ENCODE peak calls at places on chromosome X, in six cellular contexts. T is suprapubic skin, Y is endothelial cell of umbilical vein, B is upper lobe of left lung, E is heart left ventricle, C is body of pancreas. Z is an unnamed sample. For H3K9me3, the result is how much of the 10 kb centered on the place peaks cover.

GRCh38 chrX:97931586-97931985 is 1047.9 kb downstream of the RPA4 start:
- DNase-seq in T (no peak), Y (no peak), B (no peak), E (no peak), C (no peak), Z (no peak)

GRCh38 chrX:114675365-114675764 is 91.5 kb downstream of the HTR2C start:
- DNase-seq in T (no peak), Y (no peak), B (no peak), E (no peak), C (no peak), Z (no peak)

GRCh38 chrX:67780694-67781109 is 236.9 kb downstream of the AR start:
- DNase-seq in T (peak), Y (peak), B (no peak), E (peak), C (peak), Z (no peak)

GRCh38 chrX:68867458-68868166 is 38.8 kb downstream of the EFNB1 start:
- DNase-seq in T (no peak), Y (no peak), B (no peak), E (no peak), C (no peak), Z (no peak)

GRCh38 chrX:53263597-53264094 is 17.7 kb downstream of the IQSEC2 start:
- DNase-seq in T (no peak), Y (peak), B (no peak), E (no peak), C (no peak), Z (no peak)

GRCh38 chrX:119008122-119008744 is 33.8 kb downstream of the LONRF3 start:
- DNase-seq in T (no peak), Y (peak), B (no peak), E (no peak), C (peak), Z (peak)

GRCh38 chrX:139448996-139449395 is 81.5 kb upstream of the F9 start:
- DNase-seq in T (no peak), Y (no peak), B (no peak), E (no peak), C (no peak), Z (no peak)

GRCh38 chrX:37627602-37628001 is 56.1 kb downstream of the LANCL3 start:
- DNase-seq in T (no peak), Y (no peak), B (no peak), E (no peak), C (peak), Z (no peak)

GRCh38 chrX:30657542-30658238 is 4.5 kb downstream of the GK start:
- DNase-seq in T (no peak), Y (no peak), B (no peak), E (no peak), C (no peak), Z (no peak)

GRCh38 chrX:134172588-134173259 is 64.3 kb upstream of the CCDC160 start:
- DNase-seq in T (no peak), Y (peak), B (peak), E (peak), C (peak), Z (peak)

GRCh38 chrX:39854772-39855747 is 242.7 kb downstream of the BCOR start:
- DNase-seq in T (no peak), Y (no peak), B (no peak), E (no peak), C (no peak), Z (no peak)

GRCh38 chrX:72568406-72569092 is 4.1 kb downstream of the HDAC8 start:
- DNase-seq in T (no peak), Y (peak), B (no peak), E (no peak), C (no peak), Z (no peak)

GRCh38 chrX:133999013-133999705 is 13.8 kb upstream of the GPC3 start:
- DNase-seq in T (no peak), Y (no peak), B (peak), E (no peak), C (no peak), Z (no peak)

GRCh38 chrX:148443216-148443615 is 57.2 kb upstream of the AFF2 start:
- DNase-seq in T (no peak), Y (no peak), B (no peak), E (no peak), C (no peak), Z (no peak)

GRCh38 chrX:103453655-103454054 is 65.6 kb downstream of the RAB40A start:
- DNase-seq in T (no peak), Y (peak), B (no peak), E (no peak), C (no peak), Z (no peak)

GRCh38 chrX:110450050-110450449 is 91.4 kb downstream of the RTL9 start:
- DNase-seq in T (peak), Y (peak), B (no peak), E (peak), C (peak), Z (peak)

GRCh38 chrX:20362268-20363002 is 95.7 kb upstream of the RPS6KA3 start:
- DNase-seq in T (no peak), Y (peak), B (no peak), E (no peak), C (peak), Z (no peak)

GRCh38 chrX:42976729-42977366 is 198.9 kb upstream of the PPP1R2C start:
- DNase-seq in T (no peak), Y (peak), B (no peak), E (no peak), C (peak), Z (no peak)

GRCh38 chrX:101449279-101449678 is 36.0 kb upstream of the ARMCX4 start:
- DNase-seq in T (no peak), Y (no peak), B (no peak), E (no peak), C (no peak), Z (no peak)

GRCh38 chrX:47191331-47191730 is 2.3 kb upstream of the UBA1 start:
- DNase-seq in T (no peak), Y (peak), B (no peak), E (no peak), C (peak), Z (no peak)

GRCh38 chrX:31099536-31100090 is 27.8 kb upstream of the FTHL17 start:
- DNase-seq in T (no peak), Y (no peak), B (no peak), E (no peak), C (no peak), Z (no peak)

GRCh38 chrX:135010921-135011320 is 11.4 kb downstream of the RTL8B start:
- DNase-seq in T (no peak), Y (no peak), B (no peak), E (no peak), C (no peak), Z (no peak)

GRCh38 chrX:55521687-55522086 is 32.0 kb upstream of the USP51 start:
- DNase-seq in T (no peak), Y (no peak), B (no peak), E (no peak), C (no peak), Z (no peak)

DNA sequence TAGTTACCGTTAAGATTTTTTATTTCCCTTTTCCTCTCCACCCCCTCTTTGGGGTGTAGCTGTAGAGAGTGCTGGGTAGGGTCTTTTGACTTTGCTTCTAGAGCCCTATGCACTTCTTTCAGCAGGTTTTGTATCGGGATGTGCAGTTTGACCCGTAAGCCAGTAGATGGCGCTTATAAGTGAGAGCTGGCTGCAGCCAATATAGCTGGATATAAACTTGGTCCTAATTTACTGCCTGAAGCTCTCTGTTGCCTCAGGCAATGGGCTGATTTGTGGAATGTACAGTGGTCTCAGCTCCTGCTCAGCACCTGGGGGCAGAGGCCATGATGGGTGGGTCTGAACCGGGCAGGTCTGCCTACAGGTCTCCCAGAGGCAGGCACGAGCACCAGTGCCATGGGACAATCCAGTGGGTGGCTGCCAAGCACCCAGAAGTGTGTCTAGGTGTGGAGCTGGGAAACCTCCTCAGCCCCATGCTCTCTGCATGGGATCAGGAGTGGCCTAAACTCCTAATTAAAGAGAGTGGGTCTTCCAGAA is 146.5 kb downstream of the SPANXN1 start:
- DNase-seq in T (no peak), Y (no peak), B (no peak), E (no peak), C (no peak), Z (no peak)
- TF ChIP-seq CTCF in T (no peak), Y (no peak), B (no peak), E (no peak), C (no peak), Z (no peak)

GRCh38 chrX:154547245-154548027 is at the start of gene IKBKG:
- DNase-seq in T (peak), Y (peak), B (peak), E (peak), C (peak), Z (peak)
- TF ChIP-seq POLR2A in T (no peak), Y (no peak), B (no peak), E (no peak), C (peak), Z (no peak)

DNA sequence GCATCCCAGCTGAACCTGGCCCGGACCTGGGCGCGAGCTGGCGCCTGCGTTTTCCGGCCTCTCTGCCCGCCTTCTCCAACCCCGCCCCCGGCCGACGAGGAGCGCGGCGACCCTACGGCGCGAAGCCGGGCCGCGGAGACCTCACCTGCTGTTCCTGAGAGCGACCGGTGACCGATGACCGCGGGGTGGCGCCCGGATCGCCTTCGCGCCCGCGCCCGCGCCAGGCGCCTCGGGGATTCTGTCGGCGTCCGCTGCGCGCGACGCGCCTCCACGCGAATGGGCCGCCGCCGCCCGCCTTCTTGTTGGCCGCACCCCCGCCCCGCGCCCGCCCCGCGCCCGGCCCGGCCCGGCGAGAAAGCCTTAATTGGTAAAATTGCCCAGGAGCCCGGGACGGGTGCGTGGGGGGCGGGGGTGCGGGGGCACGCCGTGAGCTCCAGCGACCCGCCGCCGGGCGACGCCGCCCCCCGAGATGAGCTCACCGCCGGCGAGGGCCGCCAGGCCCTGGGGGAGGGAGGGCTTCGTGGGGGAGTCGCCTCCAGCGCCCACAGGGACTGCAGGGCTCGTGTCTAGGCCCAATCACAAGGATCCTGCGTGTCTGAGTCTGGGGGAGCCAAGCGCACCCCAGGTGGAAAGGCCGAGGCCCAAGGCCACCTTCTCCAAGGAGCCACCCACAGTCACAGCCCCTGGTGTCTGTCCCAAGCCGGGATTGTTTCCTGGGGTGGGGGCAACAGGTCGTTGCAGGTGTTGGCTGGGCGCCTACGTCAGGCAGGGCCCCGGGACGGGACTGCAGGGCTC is at the start of gene FLNA:
- DNase-seq in T (no peak), Y (no peak), B (peak), E (no peak), C (peak), Z (no peak)
- H3K9me3 ChIP-seq in T (under half), Y (under half), B (under half), E (under half), C (under half), Z (under half)

DNA sequence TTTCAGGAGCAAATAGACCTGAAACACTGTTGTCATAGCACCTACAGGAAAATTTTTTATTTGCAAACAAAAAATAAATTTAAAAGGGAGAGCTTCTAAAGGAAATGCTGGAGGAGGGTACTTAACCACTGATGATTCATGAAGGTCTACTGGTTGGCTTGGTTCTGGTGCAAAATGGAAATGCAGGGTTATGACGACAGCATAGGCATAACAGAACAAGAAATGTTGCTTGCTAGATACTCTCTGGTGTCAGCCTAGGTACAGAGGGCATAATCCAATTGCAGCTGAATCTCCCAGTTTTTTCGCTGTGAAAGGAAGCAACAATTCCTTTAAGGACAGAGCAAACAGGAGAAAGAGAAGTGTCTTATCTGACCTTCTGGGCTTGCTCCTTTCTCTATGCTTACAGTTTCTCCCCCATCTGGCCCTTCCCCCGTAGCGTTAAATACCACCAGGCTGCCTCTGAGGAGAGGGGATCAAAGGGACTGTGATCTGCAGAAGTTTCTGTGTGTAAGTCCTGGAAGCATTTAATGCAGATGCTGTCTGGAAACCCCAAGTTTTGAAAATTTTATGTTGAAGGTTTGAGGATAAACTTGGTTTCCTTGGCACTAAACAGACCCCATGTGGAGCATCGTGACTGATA is 23.7 kb upstream of the CASK start:
- DNase-seq in T (no peak), Y (no peak), B (no peak), E (no peak), C (no peak), Z (no peak)
- TF ChIP-seq CTCF in T (no peak), Y (no peak), B (no peak), E (no peak), C (no peak), Z (no peak)

GRCh38 chrX:155997436-155997835 is at the start of gene IL9R:
- DNase-seq in T (no peak), Y (no peak), B (no peak), E (no peak), C (no peak), Z (no peak)
- TF ChIP-seq POLR2A in T (no peak), Y (no peak), B (no peak), E (no peak), C (no peak), Z (no peak)

DNA sequence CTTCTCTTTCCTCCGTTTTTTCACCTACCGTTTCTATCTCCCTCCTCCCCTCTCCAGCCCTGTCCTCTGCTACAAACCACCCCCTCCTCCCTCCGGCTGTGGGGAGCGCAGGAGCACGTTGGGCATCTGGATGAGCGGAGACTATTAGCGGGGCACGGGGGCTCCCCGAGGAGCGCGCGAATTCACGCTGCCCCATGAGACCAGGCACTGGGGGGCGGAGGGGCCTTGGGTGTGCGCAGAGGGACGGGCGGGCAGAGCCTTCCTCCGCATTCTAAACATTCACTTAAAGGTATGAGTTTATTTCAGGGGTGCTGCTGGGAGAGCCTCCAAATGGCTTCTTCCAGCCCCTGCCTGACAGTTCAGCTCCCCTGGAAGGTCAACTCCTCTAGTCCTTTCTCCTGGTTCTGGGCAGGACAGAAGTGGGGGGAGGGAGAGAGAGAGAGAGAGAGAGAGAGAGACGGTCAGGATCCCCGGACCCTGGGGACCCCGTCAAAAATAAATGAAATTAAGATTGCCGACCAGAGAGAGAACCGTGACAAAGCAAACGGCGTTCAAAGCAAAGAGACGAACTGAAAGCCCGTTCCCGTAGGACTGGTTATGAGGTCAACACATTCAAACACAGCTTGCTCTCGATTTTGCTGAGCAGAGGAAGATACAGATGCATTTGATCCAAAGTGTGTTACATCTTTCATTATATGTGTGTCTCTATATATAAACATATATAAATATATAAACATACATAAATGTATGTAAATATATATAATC is 5.0 kb downstream of the SHOX start:
- DNase-seq in T (no peak), Y (no peak), B (peak), E (no peak), C (no peak), Z (no peak)
- H3K9me3 ChIP-seq in T (under half), Y (under half), B (under half), E (under half), C (under half), Z (under half)

GRCh38 chrX:12767856-12768255 is 23.4 kb upstream of the PRPS2 start:
- DNase-seq in T (no peak), Y (peak), B (no peak), E (no peak), C (no peak), Z (no peak)

GRCh38 chrX:12770440-12770839 is 20.8 kb upstream of the PRPS2 start:
- DNase-seq in T (no peak), Y (peak), B (no peak), E (no peak), C (no peak), Z (no peak)

DNA sequence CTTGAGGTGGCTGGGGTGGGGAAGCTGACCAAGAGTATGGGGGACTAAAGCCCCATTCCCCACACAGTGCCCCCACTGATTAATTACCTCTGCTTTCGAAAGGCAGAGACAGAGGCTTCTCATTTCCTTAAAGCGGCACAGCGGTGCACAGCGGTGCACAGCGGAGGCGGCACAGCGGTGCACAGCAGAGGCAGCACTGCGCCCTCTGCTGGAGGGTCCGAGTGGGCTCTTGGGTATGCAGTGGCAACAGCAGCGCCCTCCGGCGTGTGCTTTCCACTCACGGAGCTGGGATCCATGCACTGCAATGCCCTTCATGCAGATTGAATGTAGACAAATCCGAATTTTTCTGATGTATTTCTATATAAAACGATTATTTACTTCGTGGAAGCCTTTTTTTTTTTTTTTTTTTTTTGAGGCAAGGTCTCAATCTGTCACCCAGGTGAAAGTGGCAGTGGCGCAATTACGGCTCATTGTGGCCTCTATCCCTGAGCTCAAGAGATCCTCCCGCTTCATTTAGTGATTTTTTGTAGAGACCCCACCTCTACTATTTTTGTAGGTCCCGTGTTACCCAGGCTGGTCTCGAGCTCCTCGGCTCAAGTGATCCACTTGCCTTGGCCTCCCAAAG is 19.7 kb upstream of the PRPS2 start:
- DNase-seq in T (no peak), Y (peak), B (peak), E (peak), C (peak), Z (peak)
- TF ChIP-seq CTCF in T (peak), Y (peak), B (peak), E (peak), C (peak), Z (peak)

GRCh38 chrX:154413142-154413541 is 1.8 kb downstream of the TAFAZZIN start:
- DNase-seq in T (no peak), Y (no peak), B (no peak), E (no peak), C (no peak), Z (no peak)

GRCh38 chrX:154411322-154411980 is at the start of gene TAFAZZIN:
- DNase-seq in T (peak), Y (peak), B (peak), E (peak), C (peak), Z (peak)

GRCh38 chrX:154412468-154412867 is 1.1 kb downstream of the TAFAZZIN start:
- DNase-seq in T (peak), Y (no peak), B (no peak), E (no peak), C (no peak), Z (no peak)

GRCh38 chrX:154409222-154409871 is at the start of gene DNASE1L1:
- DNase-seq in T (peak), Y (peak), B (peak), E (peak), C (peak), Z (peak)

DNA sequence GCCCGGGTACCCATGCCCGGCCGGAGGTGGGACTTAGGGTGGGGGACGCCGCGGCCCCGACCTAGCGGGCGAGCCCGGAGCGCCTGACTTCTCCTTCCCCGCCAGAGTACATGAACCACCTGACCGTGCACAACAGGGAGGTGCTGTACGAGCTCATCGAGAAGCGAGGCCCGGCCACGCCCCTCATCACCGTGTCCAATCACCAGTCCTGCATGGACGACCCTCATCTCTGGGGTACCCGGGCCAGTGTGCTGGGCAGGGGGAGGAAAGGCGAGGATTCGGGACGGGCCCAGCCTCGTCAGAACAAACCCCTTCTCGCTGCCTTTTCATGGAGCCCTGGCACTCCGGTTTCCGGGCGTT is 622 bp downstream of the TAFAZZIN start:
- DNase-seq in T (peak), Y (peak), B (no peak), E (peak), C (peak), Z (peak)
- TF ChIP-seq POLR2A in T (no peak), Y (no peak), B (peak), E (no peak), C (peak), Z (peak)